ENCODE peak calls at places on chromosomes 4 and X, in four cellular contexts. K, M, A and V are unnamed samples.

GRCh38 chr4:168553714-168554370 is 57.0 kb downstream of the PALLD start:
- DNase-seq in M (no peak), K (no peak), A (no peak), V (no peak)

GRCh38 chr4:8786166-8786565 is 85.5 kb downstream of the HMX1 start:
- DNase-seq in M (no peak), A (no peak), K (no peak), V (no peak)

GRCh38 chr4:6200011-6200921 is at the start of gene JAKMIP1:
- DNase-seq in K (peak; percentile 32), M (no peak), A (peak; percentile 83), V (no peak)

GRCh38 chrX:103628386-103629290 is at the start of gene TCEAL1:
- DNase-seq in A (peak; percentile 32), M (peak; percentile 41), K (peak; percentile 34), V (peak; percentile 36)

GRCh38 chr4:152185786-152186540 is 349.9 kb downstream of the FBXW7 start:
- DNase-seq in M (no peak), A (no peak), K (no peak), V (peak; percentile 57)

GRCh38 chr4:119525005-119525749 is 103.4 kb downstream of the PDE5A start:
- DNase-seq in K (no peak), A (no peak), M (no peak), V (peak; percentile 61)

GRCh38 chr4:83316459-83317170 is 18.0 kb downstream of the HPSE start:
- DNase-seq in K (no peak), A (no peak), M (peak; percentile 55), V (no peak)

GRCh38 chr4:98101988-98102387 is 41.3 kb downstream of the STPG2 start:
- DNase-seq in M (no peak), K (no peak), A (no peak), V (no peak)

GRCh38 chrX:31423575-31424284 is 351.9 kb upstream of the FTHL17 start:
- DNase-seq in A (no peak), M (peak; percentile 40), K (peak; percentile 72), V (peak; percentile 60)

GRCh38 chr4:152352645-152353116 is 183.2 kb downstream of the FBXW7 start:
- DNase-seq in M (no peak), K (peak; percentile 88), A (no peak), V (peak; percentile 98)

GRCh38 chr4:75673959-75674328 is 733 bp upstream of the G3BP2 start:
- DNase-seq in M (no peak), K (peak; percentile 77), A (no peak), V (peak; percentile 38)

GRCh38 chr4:119580293-119580692 is 48.3 kb downstream of the PDE5A start:
- DNase-seq in M (no peak), K (no peak), A (no peak), V (no peak)

GRCh38 chrX:68261060-68261672 is 172.1 kb downstream of the OPHN1 start:
- DNase-seq in A (no peak), K (peak; percentile 96), M (no peak), V (peak; percentile 80)

GRCh38 chr4:6422866-6423265 is 49.5 kb downstream of the PPP2R2C start:
- DNase-seq in K (no peak), M (no peak), A (no peak), V (no peak)

GRCh38 chr4:177047851-177048174 is 255.1 kb upstream of the VEGFC start:
- DNase-seq in M (no peak), A (no peak), K (no peak), V (peak; percentile 29)

GRCh38 chr4:159446266-159446976 is 343.5 kb downstream of the RAPGEF2 start:
- DNase-seq in K (peak; percentile 77), A (no peak), M (peak; percentile 49), V (peak; percentile 69)

GRCh38 chr4:80492761-80493160 is 157.2 kb downstream of the CFAP299 start:
- DNase-seq in A (peak; percentile 70), M (no peak), K (no peak), V (no peak)

GRCh38 chr4:153074501-153075255 is 129.6 kb upstream of the TRIM2 start:
- DNase-seq in K (peak; percentile 94), M (peak; percentile 37), A (no peak), V (peak; percentile 40)